ENCODE peak calls at places on chromosomes 3 and 15, in six cellular contexts. Q, W, Z, M, L and B are unnamed samples.

GRCh38 chr3:160174621-160175020 is 50.6 kb upstream of the C3orf80 start:
- DNase-seq in M (no peak), Q (no peak), W (no peak), L (no peak), Z (no peak), B (no peak)

GRCh38 chr3:109445210-109445609 is 107.9 kb upstream of the DPPA4 start:
- DNase-seq in Z (no peak), L (no peak), Q (no peak), M (no peak), W (no peak), B (no peak)

GRCh38 chr3:126258670-126259069 is 78.3 kb upstream of the ALDH1L1 start:
- DNase-seq in Q (no peak), Z (no peak), L (no peak), W (no peak), M (no peak), B (no peak)

GRCh38 chr3:105791919-105792786 is 76.7 kb downstream of the CBLB start:
- DNase-seq in Q (peak), M (peak), Z (no peak), W (no peak), L (peak), B (no peak)

GRCh38 chr15:70150405-70150747 is 52.7 kb upstream of the TLE3 start:
- DNase-seq in Z (no peak), Q (no peak), W (no peak), M (no peak), L (no peak), B (no peak)

GRCh38 chr3:129507181-129507831 is 21.1 kb upstream of the RHO start:
- DNase-seq in L (no peak), Q (no peak), M (no peak), Z (no peak), W (no peak), B (no peak)

GRCh38 chr3:196356556-196356955 is 18.4 kb upstream of the TM4SF19 start:
- DNase-seq in L (no peak), W (no peak), M (no peak), Q (no peak), Z (no peak), B (no peak)

GRCh38 chr3:111521881-111522280 is 20.1 kb upstream of the CD96 start:
- DNase-seq in M (no peak), L (no peak), Q (no peak), Z (no peak), W (no peak), B (no peak)

GRCh38 chr3:88000853-88001252 is 58.0 kb downstream of the CGGBP1 start:
- DNase-seq in M (no peak), Z (peak), L (no peak), Q (no peak), W (no peak), B (no peak)

GRCh38 chr3:160040181-160040580 is 51.5 kb downstream of the IL12A start:
- DNase-seq in Z (no peak), W (no peak), L (no peak), M (no peak), Q (no peak), B (no peak)

GRCh38 chr3:194990454-194991337 is 280.3 kb downstream of the XXYLT1 start:
- DNase-seq in W (no peak), M (no peak), Q (no peak), L (no peak), Z (peak), B (no peak)

GRCh38 chr15:84827246-84827645 is 10.1 kb downstream of the ALPK3 start:
- DNase-seq in L (no peak), M (no peak), Q (no peak), Z (no peak), W (no peak), B (no peak)

GRCh38 chr3:71428841-71429609 is 154.5 kb downstream of the FOXP1 start:
- DNase-seq in W (no peak), L (peak), Z (no peak), Q (no peak), M (no peak), B (no peak)

GRCh38 chr3:177525987-177526712 is 328.9 kb upstream of the TBL1XR1 start:
- DNase-seq in L (no peak), Z (no peak), M (no peak), W (no peak), Q (peak), B (no peak)

GRCh38 chr15:72207576-72208085 is 10.0 kb upstream of the GRAMD2A start:
- DNase-seq in L (no peak), Q (no peak), M (no peak), Z (no peak), W (no peak), B (no peak)

GRCh38 chr3:157857461-157857860 is 248.8 kb downstream of the SHOX2 start:
- DNase-seq in Q (no peak), W (no peak), M (no peak), Z (no peak), L (no peak), B (no peak)

GRCh38 chr15:52514482-52514881 is 14.2 kb downstream of the MYO5A start:
- DNase-seq in W (no peak), Z (no peak), Q (no peak), L (no peak), M (no peak), B (no peak)

GRCh38 chr3:41317718-41318117 is 118.4 kb downstream of the CTNNB1 start:
- DNase-seq in W (no peak), Z (no peak), M (no peak), Q (peak), L (no peak), B (no peak)

GRCh38 chr3:36312351-36312750 is 68.0 kb upstream of the STAC start:
- DNase-seq in W (no peak), Q (no peak), Z (no peak), M (no peak), L (no peak), B (no peak)

GRCh38 chr15:63970723-63971426 is 75.4 kb downstream of the DAPK2 start:
- DNase-seq in L (no peak), Z (no peak), M (no peak), Q (no peak), W (peak), B (no peak)

GRCh38 chr3:87161486-87161885 is 65.6 kb upstream of the CHMP2B start:
- DNase-seq in W (no peak), Q (no peak), Z (no peak), M (no peak), L (no peak), B (no peak)

GRCh38 chr3:66038726-66039589 is at the start of gene MAGI1:
- DNase-seq in Z (no peak), L (peak), Q (peak), M (peak), W (peak), B (peak)

GRCh38 chr3:145518639-145519038 is 642.3 kb downstream of the PLOD2 start:
- DNase-seq in L (no peak), Z (no peak), Q (no peak), M (no peak), W (no peak), B (no peak)

GRCh38 chr3:118936811-118937210 is 97.8 kb downstream of the IGSF11 start:
- DNase-seq in L (no peak), M (no peak), Q (no peak), W (no peak), Z (no peak), B (no peak)

GRCh38 chr15:73677146-73677607 is 7.0 kb upstream of the CD276 start:
- DNase-seq in Z (no peak), Q (no peak), M (no peak), W (peak), L (no peak), B (peak)

GRCh38 chr3:192597511-192597910 is 129.8 kb downstream of the FGF12 start:
- DNase-seq in L (no peak), Z (no peak), W (no peak), M (no peak), Q (no peak), B (peak)

GRCh38 chr3:122067588-122068240 is 12.6 kb downstream of the CD86 start:
- DNase-seq in L (no peak), M (no peak), Z (no peak), W (no peak), Q (no peak), B (no peak)

GRCh38 chr3:138405486-138405885 is 28.9 kb upstream of the ESYT3 start:
- DNase-seq in L (no peak), M (no peak), Z (no peak), Q (no peak), W (no peak), B (no peak)

GRCh38 chr15:29689724-29689986 is 132.6 kb downstream of the TJP1 start:
- DNase-seq in M (no peak), L (no peak), Q (no peak), W (no peak), Z (no peak), B (no peak)

GRCh38 chr15:29690765-29691475 is 131.3 kb downstream of the TJP1 start:
- DNase-seq in M (no peak), L (no peak), Z (no peak), Q (no peak), W (no peak), B (no peak)

GRCh38 chr15:29693225-29693624 is 129.0 kb downstream of the TJP1 start:
- DNase-seq in L (no peak), M (no peak), Q (no peak), W (no peak), Z (no peak), B (no peak)

GRCh38 chr15:29695486-29696167 is 126.6 kb downstream of the TJP1 start:
- DNase-seq in Z (no peak), W (no peak), Q (no peak), M (no peak), L (no peak), B (no peak)

GRCh38 chr15:29692527-29692926 is 129.7 kb downstream of the TJP1 start:
- DNase-seq in L (no peak), Z (no peak), M (no peak), Q (no peak), W (no peak), B (no peak)
- TF ChIP-seq CTCF in L (peak), Z (no peak), M (peak), Q (peak), W (no peak), B (peak)

GRCh38 chr3:120077726-120078125 is 16.5 kb downstream of the GSK3B start:
- DNase-seq in W (no peak), L (no peak), M (no peak), Z (no peak), Q (no peak), B (no peak)

GRCh38 chr3:120070263-120070981 is 23.8 kb downstream of the GSK3B start:
- DNase-seq in L (no peak), Z (no peak), Q (no peak), W (no peak), M (no peak), B (no peak)

GRCh38 chr3:120067090-120067489 is 27.2 kb downstream of the GSK3B start:
- DNase-seq in Q (no peak), Z (no peak), W (no peak), L (no peak), M (no peak), B (no peak)

GRCh38 chr3:120071259-120071658 is 23.0 kb downstream of the GSK3B start:
- DNase-seq in M (no peak), L (no peak), Z (no peak), Q (no peak), W (no peak), B (no peak)

DNA sequence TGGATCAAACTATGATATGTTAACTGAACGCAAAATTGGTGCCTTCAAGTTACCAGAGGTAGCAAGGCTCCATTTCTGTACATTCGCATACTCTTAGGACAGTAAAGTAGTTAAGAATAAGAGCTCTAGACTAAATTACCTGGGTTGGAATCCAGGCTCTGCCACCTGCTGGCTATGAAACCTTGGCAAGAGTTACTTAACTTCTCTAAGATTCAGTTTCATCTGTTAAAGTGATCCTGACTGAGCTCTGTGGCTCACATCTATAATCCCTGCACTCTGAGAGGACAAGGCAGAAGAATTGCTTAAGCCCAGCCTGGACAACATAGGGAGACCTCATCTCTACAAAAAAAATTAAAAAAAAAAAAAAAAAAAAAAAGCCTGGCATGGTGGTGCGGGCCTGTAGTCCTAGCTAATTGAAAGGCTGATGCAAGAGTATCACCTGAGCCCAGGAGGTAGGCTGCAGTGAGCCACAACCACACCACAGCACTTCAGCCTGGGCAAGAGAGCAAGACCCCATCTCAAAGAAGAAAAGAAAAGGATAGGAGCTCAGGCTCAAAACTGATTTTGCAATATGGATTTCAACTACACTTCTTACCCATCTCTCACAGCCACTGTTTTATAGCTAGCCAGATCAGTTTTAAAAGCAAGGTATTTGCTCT is 21.3 kb downstream of the GSK3B start:
- DNase-seq in W (no peak), Q (no peak), M (no peak), L (no peak), Z (no peak), B (no peak)
- TF ChIP-seq CTCF in W (no peak), Q (no peak), M (peak), L (no peak), Z (peak), B (no peak)

GRCh38 chr15:39896101-39896500 is 24.0 kb downstream of the GPR176 start:
- DNase-seq in Z (no peak), M (no peak), Q (no peak), W (no peak), L (no peak), B (no peak)

GRCh38 chr15:39904115-39904514 is 16.0 kb downstream of the GPR176 start:
- DNase-seq in Z (no peak), L (no peak), W (no peak), M (no peak), Q (no peak), B (no peak)

GRCh38 chr15:39896837-39897236 is 23.2 kb downstream of the GPR176 start:
- DNase-seq in Q (peak), L (no peak), W (no peak), M (no peak), Z (no peak), B (no peak)

GRCh38 chr15:39898317-39898716 is 21.7 kb downstream of the GPR176 start:
- DNase-seq in W (no peak), M (no peak), L (no peak), Q (no peak), Z (no peak), B (no peak)
- TF ChIP-seq CTCF in W (no peak), M (no peak), L (no peak), Q (no peak), Z (no peak), B (no peak)

GRCh38 chr3:56829543-56829942 is 27.8 kb upstream of the ARHGEF3 start:
- DNase-seq in L (no peak), Z (no peak), Q (no peak), M (no peak), W (no peak), B (no peak)
- TF ChIP-seq CTCF in L (no peak), Z (no peak), Q (no peak), M (no peak), W (no peak), B (no peak)

GRCh38 chr15:26475554-26475953 is 297.3 kb downstream of the GABRB3 start:
- DNase-seq in M (no peak), Z (no peak), L (no peak), Q (no peak), W (no peak), B (no peak)
- TF ChIP-seq CTCF in M (no peak), Z (no peak), L (no peak), Q (no peak), W (no peak), B (no peak)

GRCh38 chr15:78065284-78065872 is 12.1 kb downstream of the TBC1D2B start:
- DNase-seq in Z (no peak), W (no peak), L (peak), M (peak), Q (peak), B (no peak)
- TF ChIP-seq CTCF in Z (no peak), W (no peak), L (no peak), M (no peak), Q (no peak), B (no peak)

GRCh38 chr3:51814034-51814433 is 35.0 kb upstream of the IQCF6 start:
- DNase-seq in W (no peak), Q (no peak), M (no peak), Z (no peak), L (no peak), B (no peak)

GRCh38 chr3:51815614-51816013 is 36.6 kb upstream of the IQCF6 start:
- DNase-seq in Q (no peak), Z (no peak), W (no peak), M (no peak), L (no peak), B (no peak)

GRCh38 chr3:51817375-51817774 is 38.3 kb upstream of the IQCF6 start:
- DNase-seq in M (no peak), L (no peak), W (no peak), Q (no peak), Z (no peak), B (no peak)

GRCh38 chr3:51819151-51819550 is 40.1 kb upstream of the IQCF6 start:
- DNase-seq in L (no peak), Q (no peak), Z (no peak), M (no peak), W (no peak), B (no peak)

GRCh38 chr3:51819709-51820406 is 40.8 kb upstream of the IQCF6 start:
- DNase-seq in W (peak), M (no peak), Z (no peak), Q (no peak), L (no peak), B (peak)
- TF ChIP-seq CTCF in W (no peak), M (peak), Z (peak), Q (peak), L (no peak), B (peak)

GRCh38 chr3:128499724-128500275 is 6.8 kb upstream of the GATA2 start:
- DNase-seq in M (no peak), Q (no peak), L (no peak), W (no peak), Z (no peak), B (no peak)

GRCh38 chr3:128498901-128499530 is 6.0 kb upstream of the GATA2 start:
- DNase-seq in M (no peak), Q (no peak), Z (no peak), L (no peak), W (no peak), B (no peak)

GRCh38 chr3:128497305-128498126 is 4.5 kb upstream of the GATA2 start:
- DNase-seq in M (no peak), Z (peak), W (peak), Q (no peak), L (no peak), B (peak)

GRCh38 chr3:128496602-128497304 is 3.8 kb upstream of the GATA2 start:
- DNase-seq in W (no peak), L (no peak), Z (no peak), M (no peak), Q (no peak), B (no peak)

DNA sequence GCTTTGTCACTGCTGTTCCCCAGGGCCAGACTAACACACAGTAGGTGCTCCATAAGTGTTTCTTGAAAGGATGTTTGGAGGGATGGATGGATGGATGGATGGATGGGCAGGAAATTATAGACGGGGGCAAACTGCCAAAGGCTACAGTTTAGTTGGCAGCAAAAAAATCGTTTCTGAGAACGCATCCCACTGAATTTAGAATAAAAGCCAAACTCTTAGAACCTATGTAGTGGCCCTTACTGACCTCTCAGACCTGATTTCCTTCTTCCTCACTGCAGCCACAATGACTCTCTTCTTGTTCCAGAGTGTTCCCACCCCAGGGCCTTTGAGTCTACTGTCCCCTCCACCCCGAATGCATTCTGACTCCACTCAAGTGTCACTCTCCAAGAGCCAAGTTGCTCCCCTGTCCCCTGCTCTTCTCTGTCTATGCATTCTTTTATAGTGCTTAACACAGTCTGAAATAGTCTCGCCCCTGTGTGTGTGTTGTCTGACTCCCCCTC is 5.2 kb upstream of the GATA2 start:
- DNase-seq in Z (no peak), W (no peak), L (no peak), M (no peak), Q (no peak), B (no peak)
- TF ChIP-seq CTCF in Z (peak), W (no peak), L (no peak), M (no peak), Q (no peak), B (no peak)